ENCODE peak calls at places on chromosomes 12 and 14, in seven cellular contexts. F is K562, U is A549, T is astrocyte, Y is GM23248, K is MM.1S, P is H9. W is an unnamed sample. For H3K4me1, the result is how much of the 10 kb centered on the place peaks cover.

GRCh38 chr12:31906581-31907286 is 52.5 kb upstream of the RESF1 start:
- DNase-seq in T (no peak), U (peak), K (no peak), P (no peak), F (no peak), Y (no peak), W (no peak)

GRCh38 chr12:91384391-91384790 is 201.8 kb upstream of the DCN start:
- DNase-seq in P (no peak), K (no peak), F (no peak), T (no peak), U (no peak), Y (no peak), W (no peak)

GRCh38 chr14:95379634-95380033 is 59.9 kb upstream of the CLMN start:
- DNase-seq in P (no peak), U (no peak), Y (no peak), F (no peak), K (no peak), T (no peak), W (no peak)

GRCh38 chr14:49879683-49880204 is 13.1 kb upstream of the ARF6 start:
- DNase-seq in P (peak), Y (peak), F (peak), T (peak), K (peak), U (peak), W (peak)

GRCh38 chr12:106387847-106388246 is 30.3 kb downstream of the POLR3B start:
- DNase-seq in K (no peak), Y (no peak), P (no peak), T (no peak), F (no peak), U (no peak), W (no peak)

GRCh38 chr14:36022765-36023415 is 153.6 kb downstream of the PTCSC3 start:
- DNase-seq in T (no peak), P (no peak), K (no peak), U (no peak), Y (no peak), F (no peak), W (no peak)

GRCh38 chr14:63200035-63200740 is 4.1 kb upstream of the RHOJ start:
- DNase-seq in F (no peak), K (no peak), U (no peak), T (no peak), Y (peak), P (no peak), W (no peak)

GRCh38 chr12:6603095-6603567 is 4.0 kb downstream of the CHD4 start:
- DNase-seq in F (no peak), K (peak), U (no peak), Y (peak), T (peak), P (peak), W (peak)

GRCh38 chr12:119775246-119775895 is 101.7 kb downstream of the CIT start:
- DNase-seq in T (no peak), U (no peak), K (no peak), P (peak), Y (no peak), F (no peak), W (no peak)

GRCh38 chr14:57319636-57320035 is 50.9 kb downstream of the AP5M1 start:
- DNase-seq in F (no peak), K (no peak), T (no peak), P (no peak), Y (peak), U (no peak), W (no peak)

GRCh38 chr14:37062191-37062803 is 110.1 kb downstream of the SLC25A21 start:
- DNase-seq in T (no peak), Y (no peak), K (no peak), P (no peak), U (no peak), F (no peak), W (no peak)

GRCh38 chr12:74537707-74538385 is at the start of gene ATXN7L3B:
- DNase-seq in Y (peak), T (peak), U (peak), K (peak), F (peak), P (peak), W (peak)

GRCh38 chr12:53325539-53326061 is 4.2 kb upstream of the AAAS start:
- DNase-seq in P (peak), K (no peak), T (no peak), Y (peak), F (no peak), U (peak), W (no peak)

DNA sequence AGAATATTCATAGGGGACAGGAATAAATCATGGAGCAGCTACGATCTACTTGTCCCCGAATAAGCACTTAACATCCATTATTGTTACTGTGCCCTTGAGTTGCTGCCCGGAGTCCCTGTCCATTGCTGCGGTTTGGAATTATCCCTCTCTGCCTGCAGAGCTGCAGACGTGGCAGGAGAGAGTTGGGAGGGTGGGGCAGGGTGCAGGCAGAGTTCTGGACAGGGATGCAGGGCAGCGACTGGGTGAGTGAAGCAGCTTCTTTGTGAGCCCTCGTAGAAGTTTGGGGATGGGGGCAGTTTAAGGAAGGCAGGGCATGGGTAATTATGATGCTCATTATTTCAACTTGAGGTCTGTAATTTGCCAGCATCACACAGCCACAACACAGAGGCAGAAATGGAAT is 52.6 kb upstream of the STON2 start:
- DNase-seq in U (no peak), K (no peak), Y (peak), T (no peak), F (no peak), P (no peak), W (no peak)
- H3K4me1 ChIP-seq in U (under half), K (under half), Y (under half), T (under half), F (under half), P (under half), W (under half)

GRCh38 chr12:24014853-24015590 is 65.6 kb upstream of the SOX5 start:
- DNase-seq in P (no peak), K (no peak), F (no peak), U (no peak), Y (no peak), T (no peak), W (no peak)
- H3K4me2 ChIP-seq in P (no peak), K (no peak), F (no peak), U (no peak), Y (no peak), T (no peak), W (no peak)

GRCh38 chr12:646303-647038 is 16.8 kb downstream of the NINJ2 start:
- DNase-seq in P (no peak), K (no peak), U (peak), F (no peak), T (no peak), Y (peak), W (no peak)

GRCh38 chr12:647713-648085 is 15.5 kb downstream of the NINJ2 start:
- DNase-seq in P (no peak), K (no peak), T (no peak), Y (no peak), F (no peak), U (no peak), W (no peak)

GRCh38 chr12:645563-646071 is 17.6 kb downstream of the NINJ2 start:
- DNase-seq in F (no peak), K (no peak), U (peak), P (no peak), Y (peak), T (peak), W (peak)

GRCh38 chr12:644818-645552 is 18.3 kb downstream of the NINJ2 start:
- DNase-seq in P (no peak), U (no peak), Y (peak), K (no peak), F (no peak), T (peak), W (no peak)

GRCh38 chr12:647039-647712 is 16.1 kb downstream of the NINJ2 start:
- DNase-seq in P (no peak), K (no peak), T (no peak), Y (no peak), U (no peak), F (no peak), W (no peak)
- H3K4me1 ChIP-seq in P (under half), K (under half), T (under half), Y (under half), U (under half), F (under half), W (under half)

GRCh38 chr14:61559641-61560201 is 135.6 kb upstream of the HIF1A start:
- DNase-seq in K (no peak), F (peak), Y (no peak), T (no peak), P (peak), U (peak), W (no peak)

GRCh38 chr14:61558271-61558670 is 137.0 kb upstream of the HIF1A start:
- DNase-seq in K (no peak), U (no peak), F (no peak), T (no peak), P (no peak), Y (no peak), W (no peak)

GRCh38 chr14:61561657-61562276 is 133.5 kb upstream of the HIF1A start:
- DNase-seq in K (no peak), T (peak), P (peak), F (peak), U (peak), Y (peak), W (peak)

GRCh38 chr14:61561144-61561543 is 134.2 kb upstream of the HIF1A start:
- DNase-seq in U (peak), K (no peak), F (no peak), T (peak), Y (peak), P (no peak), W (peak)

DNA sequence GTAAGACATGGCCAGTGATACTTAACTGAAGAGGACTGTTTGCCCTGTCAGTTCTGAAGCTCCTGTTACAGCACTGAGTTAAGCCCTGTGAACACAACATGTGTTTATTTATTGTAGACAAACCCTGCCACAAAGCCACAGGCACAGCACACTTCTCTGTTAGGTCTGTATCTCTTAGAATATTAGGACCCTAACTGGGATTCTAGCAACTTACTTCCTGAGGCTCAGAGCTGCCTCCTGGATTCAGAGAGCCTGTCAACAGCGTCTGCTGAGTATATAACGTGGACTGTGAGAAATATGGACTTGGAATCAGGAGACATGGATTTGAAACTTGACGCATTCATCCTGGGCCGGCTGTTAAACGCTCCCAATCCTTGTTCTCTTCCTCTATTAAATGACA is 135.0 kb upstream of the HIF1A start:
- DNase-seq in Y (no peak), F (no peak), U (peak), T (no peak), P (no peak), K (no peak), W (peak)
- H3K4me2 ChIP-seq in Y (no peak), F (peak), U (peak), T (no peak), P (no peak), K (no peak), W (peak)

GRCh38 chr14:90421621-90422020 is 24.8 kb downstream of the CALM1 start:
- DNase-seq in K (no peak), Y (no peak), F (no peak), T (no peak), P (no peak), U (no peak), W (no peak)

GRCh38 chr14:90416649-90417237 is 19.9 kb downstream of the CALM1 start:
- DNase-seq in P (no peak), U (no peak), F (no peak), T (no peak), Y (no peak), K (no peak), W (no peak)

GRCh38 chr14:90421001-90421580 is 24.3 kb downstream of the CALM1 start:
- DNase-seq in Y (no peak), F (no peak), P (no peak), K (no peak), U (no peak), T (no peak), W (no peak)

GRCh38 chr14:90418053-90418452 is 21.2 kb downstream of the CALM1 start:
- DNase-seq in P (no peak), K (no peak), F (no peak), Y (no peak), U (no peak), T (no peak), W (no peak)

GRCh38 chr14:90419200-90419599 is 22.4 kb downstream of the CALM1 start:
- DNase-seq in P (no peak), F (no peak), U (peak), Y (peak), T (peak), K (no peak), W (peak)
- H3K4me1 ChIP-seq in P (under half), F (under half), U (under half), Y (under half), T (under half), K (under half), W (under half)

DNA sequence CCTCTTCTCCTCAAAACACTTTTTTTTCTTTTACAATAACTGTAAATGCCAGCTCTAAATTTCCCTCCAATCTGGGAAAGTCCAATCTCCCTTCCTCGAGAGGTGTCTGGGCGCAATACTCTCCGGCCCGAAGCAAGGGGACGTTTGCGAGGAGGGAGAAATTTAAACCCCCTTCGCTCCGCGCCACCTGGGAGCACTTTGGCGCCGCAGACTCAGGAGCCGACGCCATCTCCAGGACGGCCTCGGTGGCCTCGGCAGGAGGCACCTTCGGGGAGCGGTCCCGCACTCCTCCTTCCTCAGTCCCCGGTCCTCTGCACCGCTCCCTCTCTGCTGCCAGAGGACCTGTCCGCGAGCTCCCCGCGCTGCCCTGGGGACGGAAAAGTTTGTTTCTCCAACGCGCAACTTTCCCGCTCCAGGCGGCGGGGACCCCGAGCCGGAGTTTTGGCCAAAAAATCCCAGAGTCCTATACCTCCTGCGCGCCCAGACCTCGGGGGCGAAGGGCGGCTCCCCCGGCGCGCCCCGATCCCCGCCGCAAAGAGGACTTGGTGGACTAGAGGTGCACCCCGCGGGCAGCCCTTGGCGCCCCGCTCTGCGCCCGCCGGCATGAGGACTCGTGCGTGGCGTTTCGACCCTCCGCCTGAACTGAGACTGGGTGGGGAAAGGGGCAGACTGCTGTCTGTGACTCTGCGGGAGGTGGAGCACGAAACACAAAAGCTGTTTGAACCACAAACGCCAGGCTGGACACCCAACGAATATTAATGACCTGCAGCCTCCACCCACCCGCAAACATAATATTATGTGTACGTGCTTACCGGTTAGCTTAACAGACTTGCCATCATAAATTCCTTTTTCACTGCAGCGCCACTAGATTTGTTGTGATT is 95.1 kb upstream of the HMGA2 start:
- DNase-seq in P (peak), T (peak), U (no peak), Y (peak), F (no peak), K (no peak), W (peak)
- H3K4me2 ChIP-seq in P (peak), T (peak), U (no peak), Y (peak), F (no peak), K (no peak), W (peak)

W was measured in IMR-90.